ENCODE peak calls at places on chromosomes 7 and 10, in five cellular contexts. F is NB4; H is M059J; Q is germinal center; L is activated naive CD4-positive, alpha-beta T cell treated with anti-CD3 and anti-CD28 coated beads for 36 hours. R is an unnamed sample.
A peak's percentile ranks its signal among the peaks of the same experiment; 100 is the strongest.

GRCh38 chr7:19215421-19215820 is 70.2 kb upstream of the FERD3L start:
- DNase-seq in H (peak; percentile 58), Q (no peak), L (no peak), F (no peak), R (no peak)

GRCh38 chr7:98398567-98399372 is 2.1 kb downstream of the BAIAP2L1 start:
- DNase-seq in F (no peak), Q (no peak), L (no peak), H (no peak), R (no peak)

GRCh38 chr10:16944081-16944922 is 127.1 kb upstream of the RSU1 start:
- DNase-seq in H (peak; percentile 31), F (peak; percentile 1), Q (no peak), L (no peak), R (no peak)

GRCh38 chr7:55534262-55534915 is 37.9 kb downstream of the VOPP1 start:
- DNase-seq in F (peak; percentile 94), H (peak; percentile 88), Q (peak; percentile 83), L (peak; percentile 93), R (peak; percentile 88)

GRCh38 chr10:104209575-104210198 is 22.5 kb downstream of the CFAP43 start:
- DNase-seq in H (peak; percentile 47), Q (peak; percentile 9), L (peak; percentile 67), F (peak; percentile 50), R (peak; percentile 48)

GRCh38 chr10:114265392-114266053 is 26.5 kb downstream of the VWA2 start:
- DNase-seq in F (no peak), H (peak; percentile 39), L (no peak), Q (no peak), R (no peak)

GRCh38 chr7:14902589-14902963 is at the start of gene DGKB:
- DNase-seq in L (no peak), Q (no peak), H (peak; percentile 32), F (no peak), R (no peak)

GRCh38 chr10:127935115-127935561 is 28.2 kb downstream of the PTPRE start:
- DNase-seq in H (peak; percentile 86), L (no peak), F (peak; percentile 59), Q (no peak), R (no peak)

GRCh38 chr10:110881247-110881646 is 9.5 kb downstream of the PDCD4 start:
- DNase-seq in H (no peak), F (no peak), L (no peak), Q (no peak), R (no peak)

GRCh38 chr7:114539575-114539974 is 125.0 kb downstream of the FOXP2 start:
- DNase-seq in F (peak; percentile 19), H (peak; percentile 4), Q (no peak), L (no peak), R (no peak)

GRCh38 chr10:59434463-59435326 is 72.3 kb upstream of the FAM13C start:
- DNase-seq in F (no peak), H (peak; percentile 24), Q (no peak), L (no peak), R (no peak)

GRCh38 chr10:132868995-132869394 is 73.4 kb downstream of the CFAP46 start:
- DNase-seq in L (no peak), F (no peak), Q (no peak), H (no peak), R (no peak)

GRCh38 chr7:45938626-45939302 is 17.7 kb upstream of the IGFBP3 start:
- DNase-seq in L (no peak), Q (no peak), H (no peak), F (no peak), R (no peak)

GRCh38 chr10:44853148-44853734 is 57.9 kb upstream of the TMEM72 start:
- DNase-seq in Q (no peak), F (peak; percentile 45), H (peak; percentile 81), L (peak; percentile 14), R (no peak)

R was measured in GM13977.